ENCODE peak calls at places on chromosomes 5 and 9, in four cellular contexts. D is cardiac fibroblast; Z is CD8-positive, alpha-beta memory T cell; S is foreskin fibroblast. F is an unnamed sample.

GRCh38 chr5:126645132-126645531 is 44.4 kb downstream of the PHAX start:
- DNase-seq in Z (no peak), D (no peak), S (no peak), F (no peak)

GRCh38 chr9:90287567-90288274 is 354.9 kb downstream of the DIRAS2 start:
- DNase-seq in S (no peak), Z (no peak), D (no peak), F (no peak)

GRCh38 chr9:111728143-111728542 is 66.6 kb downstream of the SHOC1 start:
- DNase-seq in D (no peak), S (no peak), Z (no peak), F (no peak)

GRCh38 chr5:96219580-96220281 is 213.3 kb downstream of the PCSK1 start:
- DNase-seq in D (peak), S (peak), Z (no peak), F (peak)

GRCh38 chr5:120808135-120808534 is 344.0 kb downstream of the PRR16 start:
- DNase-seq in D (peak), S (no peak), Z (no peak), F (no peak)

GRCh38 chr5:133225671-133226152 is 173.9 kb downstream of the HSPA4 start:
- DNase-seq in S (peak), Z (no peak), D (no peak), F (no peak)

GRCh38 chr5:92909545-92909962 is 671.5 kb downstream of the NR2F1-AS1 start:
- DNase-seq in S (no peak), D (peak), Z (no peak), F (no peak)

GRCh38 chr5:61816585-61817450 is 484.8 kb downstream of the ZSWIM6 start:
- DNase-seq in Z (no peak), D (no peak), S (no peak), F (no peak)

GRCh38 chr9:134502261-134503211 is 139.1 kb upstream of the COL5A1 start:
- DNase-seq in Z (no peak), S (peak), D (peak), F (peak)

GRCh38 chr5:139828207-139828895 is 32.7 kb downstream of the PSD2 start:
- DNase-seq in D (no peak), Z (no peak), S (no peak), F (no peak)

GRCh38 chr5:141701341-141702119 is 19.5 kb upstream of the ARAP3 start:
- DNase-seq in S (no peak), D (no peak), Z (no peak), F (no peak)

GRCh38 chr5:97297063-97297715 is 114.1 kb upstream of the RIOK2 start:
- DNase-seq in Z (no peak), S (peak), D (peak), F (peak)

GRCh38 chr5:125011419-125011818 is 265.0 kb upstream of the ZNF608 start:
- DNase-seq in Z (no peak), S (no peak), D (no peak), F (no peak)

GRCh38 chr9:131103535-131103934 is 7.2 kb downstream of the AIF1L start:
- DNase-seq in S (no peak), Z (no peak), D (no peak), F (no peak)
- H3K4me3 ChIP-seq in S (no peak), Z (no peak), D (no peak), F (no peak)

GRCh38 chr9:120934271-120934670 is 7.7 kb upstream of the TRAF1 start:
- DNase-seq in D (no peak), S (no peak), Z (no peak), F (no peak)

GRCh38 chr9:120936764-120937122 is 10.1 kb upstream of the TRAF1 start:
- DNase-seq in Z (no peak), D (no peak), S (no peak), F (no peak)

GRCh38 chr9:120937127-120937526 is 10.5 kb upstream of the TRAF1 start:
- DNase-seq in Z (no peak), D (peak), S (no peak), F (no peak)

GRCh38 chr9:120936011-120936763 is 9.6 kb upstream of the TRAF1 start:
- DNase-seq in S (peak), D (peak), Z (peak), F (peak)

DNA sequence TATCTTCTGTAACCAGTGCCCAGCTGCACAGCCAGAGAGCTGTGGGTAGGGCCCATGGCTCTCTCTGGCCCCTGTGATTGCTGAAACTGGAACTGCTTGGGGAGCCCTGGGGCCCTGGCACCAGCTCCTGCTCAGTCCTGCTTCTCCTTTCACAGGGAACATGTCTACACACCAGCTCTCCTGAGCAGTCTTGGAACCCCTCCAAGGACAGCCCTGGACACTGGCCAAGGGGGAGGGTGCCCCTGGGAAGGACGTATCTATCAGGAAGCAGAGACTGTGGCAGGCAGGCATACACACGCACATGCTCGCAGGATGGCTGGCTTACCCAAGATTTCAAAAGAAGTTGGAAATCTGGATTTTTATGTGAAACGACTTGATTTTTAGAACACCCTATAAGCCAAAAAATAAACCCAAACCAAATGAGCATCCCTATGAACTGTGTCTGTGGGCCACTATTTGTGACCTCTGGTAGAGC is 8.8 kb upstream of the TRAF1 start:
- DNase-seq in Z (no peak), D (peak), S (peak), F (peak)
- H3K4me3 ChIP-seq in Z (peak), D (no peak), S (peak), F (no peak)

GRCh38 chr9:92616199-92617129 is 53.5 kb downstream of the IPPK start:
- DNase-seq in S (no peak), D (no peak), Z (no peak), F (no peak)
- H3K4me3 ChIP-seq in S (peak), D (no peak), Z (no peak), F (no peak)

GRCh38 chr9:14096182-14096922 is 217.6 kb downstream of the NFIB start:
- DNase-seq in Z (no peak), S (no peak), D (peak), F (peak)
- H3K4me3 ChIP-seq in Z (no peak), S (no peak), D (no peak), F (peak)

GRCh38 chr9:35911690-35912089 is 2.4 kb downstream of the SPAAR start:
- DNase-seq in Z (no peak), D (no peak), S (no peak), F (no peak)

GRCh38 chr9:35909274-35909673 is at the start of gene SPAAR:
- DNase-seq in D (no peak), Z (no peak), S (no peak), F (no peak)

GRCh38 chr9:35908484-35909125 is 685 bp upstream of the SPAAR start:
- DNase-seq in S (no peak), Z (no peak), D (no peak), F (no peak)

GRCh38 chr9:35910613-35911488 is 1.6 kb downstream of the SPAAR start:
- DNase-seq in D (peak), Z (no peak), S (peak), F (peak)

DNA sequence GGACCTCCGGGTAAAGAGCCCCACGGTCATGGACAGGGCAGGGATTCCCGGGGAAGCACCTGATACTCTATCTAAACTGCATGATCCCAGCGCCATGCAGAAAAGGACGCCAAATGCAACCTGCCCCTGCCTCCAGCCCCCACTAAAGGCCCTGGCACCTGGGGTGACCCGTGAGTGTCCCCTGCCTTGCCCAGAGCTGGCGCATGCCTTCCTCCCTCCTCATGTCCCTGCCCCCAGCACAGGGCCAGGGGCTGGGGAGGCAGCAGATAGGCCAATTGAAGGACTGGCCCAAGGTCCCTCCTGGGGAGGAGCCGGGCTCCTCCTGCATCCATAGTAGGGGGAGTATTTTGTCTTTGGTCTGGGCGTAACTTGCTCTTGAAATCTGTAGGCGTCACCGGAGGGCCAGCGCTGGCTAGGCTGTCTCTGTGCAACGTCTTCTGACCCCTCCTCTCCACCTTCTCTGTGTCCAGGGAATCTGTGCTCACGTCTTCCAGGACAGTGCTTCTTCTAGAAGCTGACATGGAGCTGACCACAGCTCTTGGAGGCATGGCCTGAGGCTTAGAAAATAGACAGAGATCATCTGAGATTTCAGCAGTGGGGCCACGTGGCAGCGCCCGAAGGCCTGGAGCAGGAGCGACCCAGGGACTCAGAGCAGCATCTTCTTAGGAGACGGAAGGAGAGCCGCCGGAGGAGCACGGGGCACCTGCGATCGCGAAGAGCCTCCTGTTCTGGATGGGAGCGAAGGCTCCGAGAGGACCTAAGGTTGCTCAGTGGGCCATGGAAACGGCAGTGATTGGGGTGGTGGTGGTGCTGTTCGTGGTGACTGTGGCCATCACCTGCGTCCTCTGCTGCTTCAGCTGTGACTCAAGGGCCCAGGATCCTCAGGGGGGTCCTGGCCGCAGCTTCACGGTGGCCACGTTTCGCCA is 660 bp downstream of the SPAAR start:
- DNase-seq in S (no peak), D (peak), Z (no peak), F (no peak)
- H3K4me3 ChIP-seq in S (no peak), D (no peak), Z (peak), F (no peak)

DNA sequence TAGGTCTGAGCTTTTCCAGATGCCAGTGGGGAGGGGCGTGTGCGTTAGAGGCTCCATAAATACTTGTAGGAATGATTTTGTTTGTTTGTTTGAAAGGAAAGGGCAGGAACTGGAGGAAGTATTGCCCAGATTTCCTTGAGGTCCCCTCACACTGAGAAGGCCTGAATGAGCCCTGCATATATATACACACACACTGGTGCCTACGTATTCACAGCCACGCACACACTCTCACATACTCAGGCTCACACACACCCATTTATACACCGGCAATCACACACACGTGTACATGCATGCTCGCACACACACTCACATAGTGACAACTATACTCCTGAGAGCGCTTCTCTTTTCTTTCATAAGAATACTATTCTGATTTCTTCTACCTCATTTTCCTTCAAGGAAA is 1.1 kb upstream of the SLIT3 start:
- DNase-seq in S (no peak), D (no peak), Z (no peak), F (no peak)
- H3K4me3 ChIP-seq in S (peak), D (no peak), Z (no peak), F (no peak)

GRCh38 chr9:129351642-129352151 is 173.6 kb upstream of the IER5L start:
- DNase-seq in Z (no peak), S (no peak), D (peak), F (no peak)
- H3K4me3 ChIP-seq in Z (peak), S (peak), D (peak), F (peak)

DNA sequence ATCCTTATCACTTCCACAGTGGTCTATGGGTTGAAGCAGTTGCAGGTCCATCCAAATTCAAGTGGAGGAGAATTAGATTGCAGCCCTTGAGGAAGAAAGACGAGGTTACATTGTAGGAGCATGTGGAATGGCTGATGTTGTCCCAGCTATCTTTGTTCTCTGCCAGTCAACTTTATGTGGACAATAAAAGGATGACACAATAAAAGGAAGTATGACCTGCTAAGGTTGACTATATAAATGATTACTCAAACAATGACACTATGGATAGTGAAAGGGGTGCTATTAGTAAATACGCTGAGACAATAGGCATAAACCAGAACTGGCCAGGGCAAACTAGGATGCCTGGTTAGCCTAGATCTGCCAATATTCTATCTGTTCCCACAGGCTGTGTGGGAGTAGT is 12.8 kb upstream of the ZNF618 start:
- DNase-seq in Z (no peak), S (no peak), D (no peak), F (no peak)
- H3K4me3 ChIP-seq in Z (no peak), S (no peak), D (no peak), F (no peak)

F was measured in skeletal muscle cell.